ENCODE peak calls at places on chromosomes 12 and 14, in nine cellular contexts. R is AG09319; S is lung; J is HFF-Myc; X is Panc1; W is stomach; H is tibial nerve; P is CD4-positive, alpha-beta T cell; O is thoracic aorta. A is an unnamed sample.

GRCh38 chr14:36028218-36028617 is 148.3 kb downstream of the PTCSC3 start:
- DNase-seq in R (no peak), S (no peak), J (no peak), X (no peak), W (no peak), H (no peak), P (no peak), O (no peak), A (no peak)

GRCh38 chr14:39372656-39373055 is 59.6 kb downstream of the FBXO33 start:
- DNase-seq in R (no peak), S (no peak), J (no peak), X (no peak), W (no peak), H (no peak), P (no peak), O (no peak), A (no peak)

GRCh38 chr12:6772729-6773661 is 675 bp downstream of the LAG3 start:
- DNase-seq in R (no peak), S (no peak), J (no peak), X (no peak), W (no peak), H (no peak), P (no peak), O (no peak), A (no peak)

GRCh38 chr12:33605776-33606175 is 166.2 kb upstream of the SYT10 start:
- DNase-seq in R (no peak), S (no peak), J (no peak), X (no peak), W (no peak), H (no peak), P (no peak), O (no peak), A (no peak)

GRCh38 chr12:19624401-19624930 is 185.2 kb downstream of the AEBP2 start:
- DNase-seq in R (no peak), S (no peak), J (peak), X (no peak), W (no peak), H (no peak), P (no peak), O (no peak), A (no peak)

GRCh38 chr14:96139879-96140278 is 64.8 kb upstream of the BDKRB2 start:
- DNase-seq in R (no peak), S (no peak), J (no peak), X (no peak), W (no peak), H (no peak), P (no peak), O (no peak), A (no peak)

GRCh38 chr12:123037791-123038190 is 57.3 kb downstream of the ARL6IP4 start:
- DNase-seq in R (no peak), S (no peak), J (no peak), X (no peak), W (no peak), H (no peak), P (no peak), O (no peak), A (no peak)

GRCh38 chr12:93645702-93646101 is 31.5 kb upstream of the CRADD start:
- DNase-seq in R (no peak), S (no peak), J (no peak), X (no peak), W (no peak), H (no peak), P (no peak), O (no peak), A (no peak)

GRCh38 chr12:2248901-2249381 is 196.2 kb downstream of the CACNA1C start:
- DNase-seq in R (no peak), S (no peak), J (no peak), X (no peak), W (no peak), H (no peak), P (no peak), O (no peak), A (no peak)

GRCh38 chr12:122894173-122895121 is 1.5 kb downstream of the VPS37B start:
- DNase-seq in R (no peak), S (peak), J (no peak), X (no peak), W (peak), H (no peak), P (no peak), O (no peak), A (no peak)

GRCh38 chr14:104694991-104695659 is 5.7 kb downstream of the INF2 start:
- DNase-seq in R (no peak), S (no peak), J (no peak), X (no peak), W (peak), H (no peak), P (peak), O (no peak), A (no peak)

GRCh38 chr12:102903318-102904007 is 13.6 kb downstream of the PAH start:
- DNase-seq in R (no peak), S (no peak), J (no peak), X (no peak), W (no peak), H (no peak), P (no peak), O (no peak), A (no peak)

GRCh38 chr14:104570869-104571635 is 8.5 kb upstream of the C14orf180 start:
- DNase-seq in R (no peak), S (no peak), J (no peak), X (no peak), W (no peak), H (no peak), P (no peak), O (no peak), A (no peak)

GRCh38 chr12:55712154-55712553 is 3.7 kb upstream of the BLOC1S1 start:
- DNase-seq in R (no peak), S (no peak), J (no peak), X (no peak), W (no peak), H (no peak), P (no peak), O (no peak), A (no peak)

GRCh38 chr14:76710093-76711010 is 50.9 kb upstream of the VASH1 start:
- DNase-seq in R (no peak), S (no peak), J (no peak), X (no peak), W (no peak), H (no peak), P (no peak), O (no peak), A (no peak)

GRCh38 chr14:95197498-95198010 is 40.2 kb upstream of the DICER1 start:
- DNase-seq in R (no peak), S (no peak), J (no peak), X (no peak), W (peak), H (no peak), P (no peak), O (no peak), A (no peak)

GRCh38 chr14:54591461-54592245 is 24.7 kb downstream of the SAMD4A start:
- DNase-seq in R (no peak), S (no peak), J (no peak), X (no peak), W (no peak), H (no peak), P (no peak), O (no peak), A (no peak)

GRCh38 chr14:64507376-64508156 is 3.0 kb downstream of the ZBTB1 start:
- DNase-seq in R (no peak), S (no peak), J (no peak), X (no peak), W (no peak), H (no peak), P (no peak), O (no peak), A (no peak)

GRCh38 chr14:90569201-90569600 is 172.4 kb downstream of the CALM1 start:
- DNase-seq in R (no peak), S (no peak), J (no peak), X (no peak), W (no peak), H (no peak), P (no peak), O (no peak), A (no peak)

GRCh38 chr14:76917158-76917596 is 91.0 kb downstream of the LRRC74A start:
- DNase-seq in R (no peak), S (peak), J (no peak), X (no peak), W (peak), H (no peak), P (no peak), O (no peak), A (no peak)

GRCh38 chr14:47744155-47744554 is 68.8 kb upstream of the MDGA2 start:
- DNase-seq in R (no peak), S (no peak), J (no peak), X (no peak), W (no peak), H (no peak), P (no peak), O (no peak), A (no peak)

GRCh38 chr12:95836185-95836609 is 22.6 kb upstream of the SNRPF start:
- DNase-seq in R (no peak), S (no peak), J (peak), X (no peak), W (no peak), H (no peak), P (no peak), O (no peak), A (no peak)

GRCh38 chr14:89516173-89516572 is 99.1 kb upstream of the FOXN3 start:
- DNase-seq in R (no peak), S (no peak), J (no peak), X (no peak), W (no peak), H (no peak), P (no peak), O (no peak), A (no peak)

GRCh38 chr14:51298895-51299294 is 58.8 kb downstream of the TMX1 start:
- DNase-seq in R (no peak), S (no peak), J (no peak), X (no peak), W (no peak), H (no peak), P (no peak), O (no peak), A (no peak)

GRCh38 chr14:76305474-76305826 is 70.5 kb upstream of the ESRRB start:
- DNase-seq in R (no peak), S (no peak), J (no peak), X (no peak), W (peak), H (no peak), P (no peak), O (no peak), A (no peak)

GRCh38 chr12:54569072-54569471 is 19.4 kb downstream of the PPP1R1A start:
- DNase-seq in R (no peak), S (no peak), J (no peak), X (no peak), W (no peak), H (no peak), P (no peak), O (no peak), A (no peak)

DNA sequence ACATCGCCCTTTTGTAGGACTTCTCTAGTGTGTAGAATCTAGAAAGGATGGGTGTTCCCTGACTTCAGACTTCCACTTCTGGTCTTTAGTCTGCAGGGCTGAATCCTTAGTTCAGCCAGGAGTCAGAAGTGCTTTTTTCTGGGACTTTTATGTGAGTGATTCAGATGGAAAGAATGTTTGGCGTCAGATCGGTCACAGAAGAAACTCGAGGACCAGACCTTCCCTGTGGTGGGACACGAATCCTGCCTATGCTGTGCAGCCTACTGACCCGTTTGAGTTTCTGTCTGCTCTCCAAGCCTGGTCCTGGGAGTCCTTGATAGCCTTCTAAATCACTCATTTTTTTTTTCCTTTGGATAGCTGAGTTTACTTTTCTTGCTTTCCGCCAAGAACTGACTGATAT is 165.3 kb upstream of the SSTR1 start:
- DNase-seq in R (no peak), S (no peak), J (peak), X (no peak), W (no peak), H (no peak), P (no peak), O (no peak), A (no peak)
- TF ChIP-seq CTCF in R (no peak), S (no peak), J (no peak), X (no peak), W (no peak), H (no peak), P (no peak), O (no peak), A (no peak)

GRCh38 chr14:21917699-21918436 is 244.2 kb upstream of the OR4E1 start:
- DNase-seq in R (no peak), S (no peak), J (peak), X (peak), W (peak), H (no peak), P (peak), O (no peak), A (no peak)
- TF ChIP-seq CTCF in R (peak), S (peak), J (peak), X (peak), W (peak), H (peak), P (peak), O (peak), A (peak)

GRCh38 chr12:25348290-25348689 is 97.6 kb upstream of the KRAS start:
- DNase-seq in R (no peak), S (no peak), J (no peak), X (no peak), W (no peak), H (no peak), P (no peak), O (no peak), A (no peak)
- TF ChIP-seq CTCF in R (no peak), S (no peak), J (no peak), X (no peak), W (no peak), H (no peak), P (no peak), O (no peak), A (no peak)

GRCh38 chr12:48966177-48966890 is 5.2 kb downstream of the WNT10B start:
- DNase-seq in R (no peak), S (no peak), J (no peak), X (no peak), W (no peak), H (no peak), P (no peak), O (no peak), A (no peak)

GRCh38 chr12:48968004-48968403 is 3.5 kb downstream of the WNT10B start:
- DNase-seq in R (no peak), S (no peak), J (no peak), X (no peak), W (no peak), H (no peak), P (no peak), O (no peak), A (no peak)

GRCh38 chr12:48968467-48968866 is 3.1 kb downstream of the WNT10B start:
- DNase-seq in R (no peak), S (no peak), J (no peak), X (no peak), W (no peak), H (no peak), P (no peak), O (no peak), A (no peak)

GRCh38 chr12:48961801-48962200 is 4.5 kb upstream of the ARF3 start:
- DNase-seq in R (no peak), S (no peak), J (no peak), X (no peak), W (no peak), H (no peak), P (no peak), O (no peak), A (no peak)

DNA sequence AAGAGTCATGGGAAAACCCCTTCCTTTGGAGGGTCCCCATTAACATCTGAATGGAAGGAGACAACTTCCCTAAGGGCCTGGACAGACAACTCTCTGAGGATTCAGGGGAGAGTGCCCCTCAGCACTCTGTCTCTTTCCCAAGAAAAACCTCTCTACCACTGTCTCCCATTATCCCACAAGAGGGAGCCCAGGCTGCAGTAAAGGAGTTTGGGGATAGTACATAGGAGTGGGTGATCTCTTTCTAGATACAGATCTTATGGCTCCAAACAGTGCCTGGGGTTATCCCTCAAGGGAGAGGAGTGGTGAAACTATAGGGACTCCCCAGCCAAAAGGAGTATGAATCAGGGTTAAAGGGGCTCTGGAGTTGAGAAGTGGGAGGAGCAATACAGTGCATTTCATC is 6.1 kb downstream of the WNT10B start:
- DNase-seq in R (no peak), S (no peak), J (no peak), X (no peak), W (no peak), H (no peak), P (no peak), O (no peak), A (no peak)
- TF ChIP-seq CTCF in R (peak), S (no peak), J (peak), X (peak), W (no peak), H (no peak), P (no peak), O (no peak), A (no peak)

GRCh38 chr14:59130472-59130871 is 58.0 kb upstream of the DAAM1 start:
- DNase-seq in R (no peak), S (no peak), J (no peak), X (no peak), W (no peak), H (no peak), P (no peak), O (no peak), A (no peak)

GRCh38 chr14:59131926-59132763 is 56.3 kb upstream of the DAAM1 start:
- DNase-seq in R (no peak), S (no peak), J (no peak), X (no peak), W (no peak), H (no peak), P (no peak), O (no peak), A (no peak)

GRCh38 chr14:59133709-59134108 is 54.8 kb upstream of the DAAM1 start:
- DNase-seq in R (no peak), S (no peak), J (no peak), X (no peak), W (no peak), H (no peak), P (no peak), O (no peak), A (no peak)

GRCh38 chr14:59134307-59134706 is 54.2 kb upstream of the DAAM1 start:
- DNase-seq in R (no peak), S (no peak), J (no peak), X (no peak), W (no peak), H (no peak), P (no peak), O (no peak), A (no peak)

GRCh38 chr14:59133202-59133601 is 55.3 kb upstream of the DAAM1 start:
- DNase-seq in R (no peak), S (no peak), J (no peak), X (no peak), W (no peak), H (no peak), P (no peak), O (no peak), A (no peak)
- TF ChIP-seq CTCF in R (no peak), S (no peak), J (no peak), X (peak), W (no peak), H (no peak), P (no peak), O (no peak), A (no peak)

GRCh38 chr12:109800536-109800935 is 32.7 kb downstream of the TRPV4 start:
- DNase-seq in R (no peak), S (no peak), J (no peak), X (no peak), W (no peak), H (no peak), P (no peak), O (no peak), A (no peak)

GRCh38 chr12:109798691-109799090 is 34.5 kb downstream of the TRPV4 start:
- DNase-seq in R (no peak), S (no peak), J (no peak), X (no peak), W (no peak), H (no peak), P (no peak), O (no peak), A (no peak)

GRCh38 chr12:109795023-109795422 is 38.2 kb downstream of the TRPV4 start:
- DNase-seq in R (no peak), S (no peak), J (no peak), X (no peak), W (no peak), H (no peak), P (no peak), O (no peak), A (no peak)

GRCh38 chr12:109796057-109796456 is 37.1 kb downstream of the TRPV4 start:
- DNase-seq in R (no peak), S (no peak), J (no peak), X (no peak), W (no peak), H (no peak), P (no peak), O (no peak), A (no peak)

DNA sequence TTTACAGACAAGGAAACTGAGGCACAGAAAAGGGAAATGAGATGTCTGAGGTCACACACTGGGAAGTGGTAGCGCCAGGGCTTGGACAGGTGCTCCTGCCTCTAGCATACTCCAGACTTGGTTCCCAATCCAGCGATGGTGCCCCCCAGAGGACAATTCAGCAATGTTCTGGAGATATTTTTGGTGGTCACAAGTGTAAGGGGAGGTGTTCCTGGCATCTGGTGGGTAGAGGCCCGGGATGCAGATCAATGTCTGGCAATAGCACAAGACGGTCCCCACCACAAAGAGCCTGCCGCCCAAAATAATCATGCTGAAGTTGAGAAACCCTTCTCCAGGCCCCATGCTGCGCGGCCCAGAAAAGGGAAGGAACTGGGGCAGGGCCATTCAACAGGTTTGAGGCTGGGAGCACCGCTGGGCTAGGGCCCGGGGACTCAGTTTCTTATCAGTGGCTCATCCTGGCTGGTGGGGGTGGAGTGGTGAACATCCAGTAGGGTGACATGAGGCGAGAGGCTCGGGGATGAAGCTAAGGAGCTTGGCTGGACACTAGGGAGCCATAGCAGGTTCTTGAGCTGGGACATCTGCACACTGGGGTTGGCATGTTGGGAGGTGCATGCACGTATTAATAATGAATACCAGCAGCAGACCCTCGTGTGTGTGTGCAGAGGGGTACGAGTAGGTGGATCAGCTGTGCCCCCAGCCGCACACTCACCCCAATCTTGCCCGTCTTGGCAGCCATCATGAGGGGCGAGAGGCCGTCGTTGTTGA is 35.1 kb downstream of the TRPV4 start:
- DNase-seq in R (no peak), S (no peak), J (no peak), X (no peak), W (no peak), H (no peak), P (no peak), O (no peak), A (no peak)
- TF ChIP-seq CTCF in R (no peak), S (no peak), J (peak), X (peak), W (no peak), H (no peak), P (no peak), O (no peak), A (no peak)

DNA sequence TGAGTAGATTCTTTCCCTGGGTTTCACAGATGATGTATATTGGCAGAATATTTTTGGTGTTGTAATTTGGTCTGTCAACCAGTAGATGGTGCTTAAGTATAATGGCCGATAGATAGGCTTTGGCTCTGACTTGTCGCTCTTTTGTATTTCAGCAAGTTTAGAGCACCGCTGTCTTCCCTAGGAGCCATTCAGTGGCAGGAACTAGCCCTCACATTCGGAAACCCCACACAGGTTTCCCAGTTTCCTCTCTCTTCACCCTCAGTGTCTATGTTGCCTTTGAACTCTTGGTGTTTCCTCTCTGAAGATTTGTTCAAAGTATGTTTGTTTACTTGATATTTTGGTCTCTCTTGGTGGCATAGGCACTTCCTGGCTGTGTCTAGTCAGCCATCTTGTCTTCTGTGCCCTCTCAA is 102.2 kb downstream of the GPHN start:
- DNase-seq in R (no peak), S (no peak), J (no peak), X (no peak), W (no peak), H (no peak), P (no peak), O (no peak), A (no peak)
- TF ChIP-seq CTCF in R (peak), S (no peak), J (peak), X (peak), W (no peak), H (no peak), P (no peak), O (no peak), A (no peak)

GRCh38 chr12:64451687-64452558 is at the start of gene TBK1:
- DNase-seq in R (peak), S (peak), J (no peak), X (no peak), W (peak), H (peak), P (peak), O (peak), A (peak)
- TF ChIP-seq CTCF in R (no peak), S (no peak), J (no peak), X (no peak), W (no peak), H (no peak), P (no peak), O (no peak), A (no peak)